ENCODE peak calls at places on chromosomes 6 and 20, in ten cellular contexts. One of them, this sample, is unnamed. For H3K9me3, the result is how much of the 10 kb centered on the place peaks cover.

GRCh38 chr6:128889870-128890269 is 6.9 kb downstream of the LAMA2 start:
- DNase-seq in DND-41: no peak
- DNase-seq in CD4-positive, alpha-beta T cell: no peak
- DNase-seq in upper lobe of right lung: no peak
- DNase-seq in thoracic aorta: no peak
- DNase-seq in osteoblast: no peak
- DNase-seq in HepG2: no peak
- DNase-seq in cardiac muscle cell: peak
- DNase-seq in H9: no peak
- DNase-seq in pancreas: no peak
- DNase-seq in this sample: no peak

GRCh38 chr20:18195931-18196330 is 58.3 kb downstream of the KAT14 start:
- DNase-seq in DND-41: no peak
- DNase-seq in CD4-positive, alpha-beta T cell: no peak
- DNase-seq in upper lobe of right lung: no peak
- DNase-seq in thoracic aorta: no peak
- DNase-seq in osteoblast: no peak
- DNase-seq in HepG2: no peak
- DNase-seq in cardiac muscle cell: no peak
- DNase-seq in H9: no peak
- DNase-seq in pancreas: no peak
- DNase-seq in this sample: no peak

GRCh38 chr20:45373353-45374100 is 4.6 kb downstream of the TP53TG5 start:
- DNase-seq in DND-41: peak
- DNase-seq in CD4-positive, alpha-beta T cell: peak
- DNase-seq in upper lobe of right lung: peak
- DNase-seq in thoracic aorta: peak
- DNase-seq in osteoblast: peak
- DNase-seq in HepG2: peak
- DNase-seq in cardiac muscle cell: peak
- DNase-seq in H9: peak
- DNase-seq in pancreas: peak
- DNase-seq in this sample: peak

GRCh38 chr6:16635810-16636602 is 125.3 kb downstream of the ATXN1 start:
- DNase-seq in DND-41: no peak
- DNase-seq in CD4-positive, alpha-beta T cell: no peak
- DNase-seq in upper lobe of right lung: no peak
- DNase-seq in thoracic aorta: no peak
- DNase-seq in osteoblast: no peak
- DNase-seq in HepG2: peak
- DNase-seq in cardiac muscle cell: no peak
- DNase-seq in H9: peak
- DNase-seq in pancreas: no peak
- DNase-seq in this sample: no peak

GRCh38 chr6:111668410-111668809 is 62.7 kb upstream of the TRAF3IP2 start:
- DNase-seq in DND-41: no peak
- DNase-seq in CD4-positive, alpha-beta T cell: no peak
- DNase-seq in upper lobe of right lung: no peak
- DNase-seq in thoracic aorta: no peak
- DNase-seq in osteoblast: no peak
- DNase-seq in HepG2: no peak
- DNase-seq in cardiac muscle cell: no peak
- DNase-seq in H9: no peak
- DNase-seq in pancreas: no peak
- DNase-seq in this sample: no peak

GRCh38 chr6:127786109-127786508 is 114.7 kb downstream of the THEMIS start:
- DNase-seq in DND-41: no peak
- DNase-seq in CD4-positive, alpha-beta T cell: no peak
- DNase-seq in upper lobe of right lung: no peak
- DNase-seq in thoracic aorta: no peak
- DNase-seq in osteoblast: no peak
- DNase-seq in HepG2: no peak
- DNase-seq in cardiac muscle cell: no peak
- DNase-seq in H9: no peak
- DNase-seq in pancreas: no peak
- DNase-seq in this sample: no peak

GRCh38 chr20:46970937-46971630 is 76.4 kb downstream of the EYA2 start:
- DNase-seq in DND-41: no peak
- DNase-seq in CD4-positive, alpha-beta T cell: no peak
- DNase-seq in upper lobe of right lung: no peak
- DNase-seq in thoracic aorta: no peak
- DNase-seq in osteoblast: peak
- DNase-seq in HepG2: peak
- DNase-seq in cardiac muscle cell: peak
- DNase-seq in H9: peak
- DNase-seq in pancreas: no peak
- DNase-seq in this sample: no peak

GRCh38 chr6:55668625-55669024 is 89.6 kb upstream of the HMGCLL1 start:
- DNase-seq in DND-41: no peak
- DNase-seq in CD4-positive, alpha-beta T cell: no peak
- DNase-seq in upper lobe of right lung: no peak
- DNase-seq in thoracic aorta: no peak
- DNase-seq in osteoblast: no peak
- DNase-seq in HepG2: no peak
- DNase-seq in cardiac muscle cell: no peak
- DNase-seq in H9: no peak
- DNase-seq in pancreas: no peak
- DNase-seq in this sample: no peak

GRCh38 chr6:50381106-50381415 is 331.3 kb upstream of the DEFB112 start:
- DNase-seq in DND-41: no peak
- DNase-seq in CD4-positive, alpha-beta T cell: no peak
- DNase-seq in upper lobe of right lung: no peak
- DNase-seq in thoracic aorta: no peak
- DNase-seq in osteoblast: no peak
- DNase-seq in HepG2: no peak
- DNase-seq in cardiac muscle cell: no peak
- DNase-seq in H9: no peak
- DNase-seq in pancreas: no peak
- DNase-seq in this sample: no peak

GRCh38 chr20:5745416-5745968 is 4.7 kb upstream of the SHLD1 start:
- DNase-seq in DND-41: no peak
- DNase-seq in CD4-positive, alpha-beta T cell: no peak
- DNase-seq in upper lobe of right lung: no peak
- DNase-seq in thoracic aorta: no peak
- DNase-seq in osteoblast: no peak
- DNase-seq in HepG2: no peak
- DNase-seq in cardiac muscle cell: no peak
- DNase-seq in H9: no peak
- DNase-seq in pancreas: no peak
- DNase-seq in this sample: no peak

GRCh38 chr6:154408906-154409500 is 52.4 kb upstream of the IPCEF1 start:
- DNase-seq in DND-41: no peak
- DNase-seq in CD4-positive, alpha-beta T cell: no peak
- DNase-seq in upper lobe of right lung: no peak
- DNase-seq in thoracic aorta: no peak
- DNase-seq in osteoblast: peak
- DNase-seq in HepG2: no peak
- DNase-seq in cardiac muscle cell: no peak
- DNase-seq in H9: no peak
- DNase-seq in pancreas: no peak
- DNase-seq in this sample: no peak

GRCh38 chr6:168132531-168133184 is 53.6 kb upstream of the FRMD1 start:
- DNase-seq in DND-41: no peak
- DNase-seq in CD4-positive, alpha-beta T cell: no peak
- DNase-seq in upper lobe of right lung: no peak
- DNase-seq in thoracic aorta: no peak
- DNase-seq in osteoblast: no peak
- DNase-seq in HepG2: peak
- DNase-seq in cardiac muscle cell: peak
- DNase-seq in H9: peak
- DNase-seq in pancreas: no peak
- DNase-seq in this sample: no peak

GRCh38 chr6:35058827-35059522 is 82.2 kb downstream of the TCP11 start:
- DNase-seq in DND-41: no peak
- DNase-seq in CD4-positive, alpha-beta T cell: no peak
- DNase-seq in upper lobe of right lung: no peak
- DNase-seq in thoracic aorta: no peak
- DNase-seq in osteoblast: peak
- DNase-seq in HepG2: no peak
- DNase-seq in cardiac muscle cell: no peak
- DNase-seq in H9: no peak
- DNase-seq in pancreas: no peak
- DNase-seq in this sample: no peak

GRCh38 chr6:48426636-48427035 is 315.6 kb upstream of the PTCHD4 start:
- DNase-seq in DND-41: no peak
- DNase-seq in CD4-positive, alpha-beta T cell: no peak
- DNase-seq in upper lobe of right lung: no peak
- DNase-seq in thoracic aorta: no peak
- DNase-seq in osteoblast: no peak
- DNase-seq in HepG2: no peak
- DNase-seq in cardiac muscle cell: no peak
- DNase-seq in H9: no peak
- DNase-seq in pancreas: no peak
- DNase-seq in this sample: no peak

GRCh38 chr6:118187568-118188164 is 280.6 kb downstream of the SLC35F1 start:
- DNase-seq in DND-41: no peak
- DNase-seq in CD4-positive, alpha-beta T cell: no peak
- DNase-seq in upper lobe of right lung: no peak
- DNase-seq in thoracic aorta: no peak
- DNase-seq in osteoblast: no peak
- DNase-seq in HepG2: no peak
- DNase-seq in cardiac muscle cell: peak
- DNase-seq in H9: no peak
- DNase-seq in pancreas: no peak
- DNase-seq in this sample: no peak

DNA sequence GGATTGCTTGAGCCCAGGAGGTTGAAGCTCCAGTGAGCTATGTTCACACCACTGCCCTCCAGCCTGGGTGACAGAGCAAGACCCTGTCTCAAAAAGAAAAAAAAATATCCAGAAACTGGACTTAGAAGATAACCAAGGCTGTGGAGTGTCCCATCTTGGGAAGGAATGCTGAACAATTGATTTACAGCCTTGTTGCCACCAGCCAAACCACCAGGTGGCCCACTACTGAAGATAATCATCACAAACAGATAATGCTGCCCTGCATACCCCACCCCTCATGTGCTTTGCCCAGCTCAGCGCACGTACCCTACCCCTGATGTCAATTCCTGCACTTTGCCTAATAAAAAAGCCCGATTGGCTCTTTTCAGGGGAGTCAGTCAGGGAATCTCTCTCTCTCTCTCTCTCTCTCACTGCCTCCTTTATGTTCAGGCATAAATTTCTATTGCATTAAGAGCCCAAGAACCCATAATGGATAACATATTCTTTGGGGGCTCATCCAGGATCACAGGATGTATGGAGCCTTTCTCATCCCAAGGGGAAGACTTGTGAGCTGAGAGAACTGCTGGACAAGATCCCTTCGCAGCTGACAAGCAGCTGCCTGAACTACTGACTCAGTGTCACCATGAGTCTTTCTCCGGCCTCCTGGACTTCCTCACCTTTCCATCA is 166.4 kb downstream of the CD24 start:
- DNase-seq in DND-41: no peak
- DNase-seq in CD4-positive, alpha-beta T cell: no peak
- DNase-seq in upper lobe of right lung: no peak
- DNase-seq in thoracic aorta: no peak
- DNase-seq in osteoblast: no peak
- DNase-seq in HepG2: peak
- DNase-seq in cardiac muscle cell: no peak
- DNase-seq in H9: no peak
- DNase-seq in pancreas: no peak
- DNase-seq in this sample: no peak
- H3K9me3 ChIP-seq in DND-41: under half
- H3K9me3 ChIP-seq in CD4-positive, alpha-beta T cell: under half
- H3K9me3 ChIP-seq in upper lobe of right lung: under half
- H3K9me3 ChIP-seq in thoracic aorta: under half
- H3K9me3 ChIP-seq in osteoblast: under half
- H3K9me3 ChIP-seq in HepG2: under half
- H3K9me3 ChIP-seq in cardiac muscle cell: under half
- H3K9me3 ChIP-seq in H9: under half
- H3K9me3 ChIP-seq in pancreas: under half
- H3K9me3 ChIP-seq in this sample: under half

GRCh38 chr6:136547336-136547735 is 2.9 kb downstream of the MAP7 start:
- DNase-seq in DND-41: no peak
- DNase-seq in CD4-positive, alpha-beta T cell: no peak
- DNase-seq in upper lobe of right lung: no peak
- DNase-seq in thoracic aorta: no peak
- DNase-seq in osteoblast: peak
- DNase-seq in HepG2: no peak
- DNase-seq in cardiac muscle cell: peak
- DNase-seq in H9: no peak
- DNase-seq in pancreas: no peak
- DNase-seq in this sample: no peak
- TF ChIP-seq CTCF in DND-41: peak
- TF ChIP-seq CTCF in CD4-positive, alpha-beta T cell: no peak
- TF ChIP-seq CTCF in upper lobe of right lung: peak
- TF ChIP-seq CTCF in thoracic aorta: peak
- TF ChIP-seq CTCF in osteoblast: peak
- TF ChIP-seq CTCF in HepG2: no peak
- TF ChIP-seq CTCF in cardiac muscle cell: peak
- TF ChIP-seq CTCF in H9: peak
- TF ChIP-seq CTCF in pancreas: peak
- TF ChIP-seq CTCF in this sample: peak

GRCh38 chr6:158867381-158868121 is 48.4 kb upstream of the EZR start:
- DNase-seq in DND-41: no peak
- DNase-seq in CD4-positive, alpha-beta T cell: no peak
- DNase-seq in upper lobe of right lung: no peak
- DNase-seq in thoracic aorta: no peak
- DNase-seq in osteoblast: no peak
- DNase-seq in HepG2: no peak
- DNase-seq in cardiac muscle cell: no peak
- DNase-seq in H9: no peak
- DNase-seq in pancreas: no peak
- DNase-seq in this sample: no peak
- H3K27ac ChIP-seq in DND-41: no peak
- H3K27ac ChIP-seq in CD4-positive, alpha-beta T cell: no peak
- H3K27ac ChIP-seq in upper lobe of right lung: no peak
- H3K27ac ChIP-seq in thoracic aorta: no peak
- H3K27ac ChIP-seq in osteoblast: no peak
- H3K27ac ChIP-seq in HepG2: no peak
- H3K27ac ChIP-seq in cardiac muscle cell: no peak
- H3K27ac ChIP-seq in H9: no peak
- H3K27ac ChIP-seq in pancreas: no peak
- H3K27ac ChIP-seq in this sample: no peak

DNA sequence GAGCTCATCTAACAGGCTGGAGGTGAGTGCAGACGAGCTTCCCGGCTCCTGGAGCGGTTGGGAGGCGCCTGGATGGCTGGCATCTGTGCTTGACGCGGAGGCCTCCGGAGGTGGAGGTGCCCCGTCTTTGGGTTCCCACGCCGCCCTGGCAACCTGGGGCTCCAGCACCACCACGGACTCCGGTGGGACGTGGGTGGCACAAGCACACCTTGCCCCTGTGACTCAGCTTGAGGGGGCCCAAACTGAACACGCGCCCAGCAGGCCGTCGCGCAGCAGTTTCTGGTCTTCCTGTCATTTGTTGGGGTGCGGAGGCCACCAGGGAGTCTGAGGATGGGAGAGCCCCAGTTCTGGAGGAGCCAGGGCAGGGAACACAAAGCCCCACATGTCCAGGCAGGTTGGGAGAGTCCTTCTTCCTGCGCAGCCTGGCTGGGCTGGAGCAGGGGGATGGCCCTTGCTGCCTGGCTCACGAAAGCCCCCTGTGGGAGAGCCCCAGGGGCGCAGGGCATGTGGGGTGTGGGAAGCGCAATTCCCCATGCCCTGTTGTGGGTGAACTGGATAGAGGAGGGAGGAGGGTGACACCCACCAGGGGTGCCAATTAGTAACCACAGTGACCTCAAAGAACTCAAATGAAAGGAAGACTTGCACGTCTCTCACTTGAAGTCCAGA is 1378.6 kb upstream of the DEFB115 start:
- DNase-seq in DND-41: no peak
- DNase-seq in CD4-positive, alpha-beta T cell: no peak
- DNase-seq in upper lobe of right lung: peak
- DNase-seq in thoracic aorta: no peak
- DNase-seq in osteoblast: peak
- DNase-seq in HepG2: no peak
- DNase-seq in cardiac muscle cell: no peak
- DNase-seq in H9: no peak
- DNase-seq in pancreas: peak
- DNase-seq in this sample: no peak
- H3K9me3 ChIP-seq in DND-41: under half
- H3K9me3 ChIP-seq in CD4-positive, alpha-beta T cell: under half
- H3K9me3 ChIP-seq in upper lobe of right lung: under half
- H3K9me3 ChIP-seq in thoracic aorta: under half
- H3K9me3 ChIP-seq in osteoblast: under half
- H3K9me3 ChIP-seq in HepG2: half or more
- H3K9me3 ChIP-seq in cardiac muscle cell: under half
- H3K9me3 ChIP-seq in H9: half or more
- H3K9me3 ChIP-seq in pancreas: under half
- H3K9me3 ChIP-seq in this sample: under half